ENCODE peak calls at places on chromosomes 4 and X, in six cellular contexts. I is H9, X is mesenchymal stem cell, D is trophoblast cell, V is H1, W is IMR-90. K is an unnamed sample.

GRCh38 chr4:40473578-40474388 is 138.7 kb downstream of the CHRNA9 start:
- DNase-seq in I (no peak), X (no peak), D (no peak), V (no peak), W (no peak), K (no peak)

GRCh38 chr4:153418114-153418513 is 48.0 kb upstream of the TMEM131L start:
- DNase-seq in I (no peak), X (peak; percentile 79), D (no peak), V (no peak), W (peak; percentile 70), K (no peak)

GRCh38 chrX:119155416-119156035 is 27.9 kb upstream of the KIAA1210 start:
- DNase-seq in I (no peak), X (peak; percentile 1), D (no peak), V (no peak), W (peak; percentile 40), K (no peak)

GRCh38 chrX:18406531-18407266 is 18.7 kb upstream of the CDKL5 start:
- DNase-seq in I (no peak), X (no peak), D (no peak), V (no peak), W (peak; percentile 40), K (no peak)

GRCh38 chr4:131430302-131430701 is 1718.8 kb upstream of the PCDH10 start:
- DNase-seq in I (no peak), X (no peak), D (no peak), V (no peak), W (no peak), K (no peak)

GRCh38 chr4:146029147-146029546 is 90.5 kb upstream of the ZNF827 start:
- DNase-seq in I (no peak), X (no peak), D (peak; percentile 13), V (no peak), W (no peak), K (no peak)

GRCh38 chr4:48139688-48140087 is 5.6 kb upstream of the TXK start:
- DNase-seq in I (no peak), X (peak; percentile 40), D (no peak), V (no peak), W (peak; percentile 32), K (no peak)

GRCh38 chr4:82500106-82500738 is 61.6 kb downstream of the TMEM150C start:
- DNase-seq in I (no peak), X (peak; percentile 65), D (no peak), V (no peak), W (peak; percentile 30), K (no peak)

GRCh38 chrX:14616876-14617275 is 87.5 kb downstream of the GLRA2 start:
- DNase-seq in I (no peak), X (peak; percentile 41), D (no peak), V (no peak), W (peak; percentile 38), K (no peak)

GRCh38 chrX:65509400-65509799 is 25.2 kb downstream of the LAS1L start:
- DNase-seq in I (no peak), X (no peak), D (no peak), V (no peak), W (no peak), K (no peak)

GRCh38 chr4:6671648-6672047 is 22.0 kb upstream of the S100P start:
- DNase-seq in I (no peak), X (no peak), D (peak; percentile 73), V (no peak), W (no peak), K (no peak)

GRCh38 chr4:185235480-185236154 is 26.2 kb downstream of the SNX25 start:
- DNase-seq in I (no peak), X (peak; percentile 93), D (peak; percentile 94), V (no peak), W (peak; percentile 38), K (no peak)

GRCh38 chr4:87073187-87073569 is 138.4 kb downstream of the AFF1 start:
- DNase-seq in I (no peak), X (no peak), D (no peak), V (no peak), W (no peak), K (no peak)

GRCh38 chr4:147923854-147924253 is 192.0 kb downstream of the ARHGAP10 start:
- DNase-seq in I (no peak), X (no peak), D (no peak), V (no peak), W (no peak), K (no peak)

GRCh38 chr4:121256887-121257426 is 92.8 kb upstream of the TNIP3 start:
- DNase-seq in I (no peak), X (no peak), D (no peak), V (no peak), W (no peak), K (no peak)

GRCh38 chrX:74080165-74080564 is 223.8 kb upstream of the ZCCHC13 start:
- DNase-seq in I (no peak), X (no peak), D (no peak), V (no peak), W (peak; percentile 11), K (no peak)

GRCh38 chr4:11130195-11130975 is 298.3 kb downstream of the HS3ST1 start:
- DNase-seq in I (no peak), X (peak; percentile 51), D (peak; percentile 90), V (no peak), W (peak; percentile 8), K (no peak)

GRCh38 chr4:123035239-123035638 is 112.8 kb upstream of the NUDT6 start:
- DNase-seq in I (no peak), X (no peak), D (no peak), V (no peak), W (no peak), K (no peak)

GRCh38 chr4:67161311-67161710 is 384.0 kb downstream of the CENPC start:
- DNase-seq in I (no peak), X (no peak), D (no peak), V (no peak), W (no peak), K (no peak)

DNA sequence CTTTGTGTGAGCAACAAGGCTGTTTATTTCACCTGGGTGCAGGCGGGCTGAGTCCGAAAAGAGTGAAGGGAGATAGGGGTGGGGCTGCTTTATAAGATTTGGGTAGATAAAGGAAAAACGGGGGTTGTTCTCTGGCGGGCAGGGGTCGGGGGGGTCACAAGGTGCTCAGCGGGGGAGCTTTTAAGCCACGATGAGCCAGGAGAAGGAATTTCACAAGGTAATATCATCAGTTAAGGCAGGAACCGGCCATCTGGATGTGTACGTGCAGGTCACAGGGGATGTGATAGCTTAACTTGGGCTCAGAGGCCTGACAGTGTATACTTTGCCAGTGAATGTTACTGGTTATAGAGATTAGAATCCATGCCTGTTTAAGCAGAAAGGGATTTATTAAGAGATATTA is 19.7 kb upstream of the SPCS3 start:
- DNase-seq in I (no peak), X (no peak), D (no peak), V (no peak), W (no peak), K (no peak)
- H2BK120ac ChIP-seq in I (no peak overlapping the region), X (no peak overlapping the region), D (no peak overlapping the region), V (no peak overlapping the region), W (peak overlapping the region; percentile 66), K (no peak overlapping the region)

GRCh38 chrX:49040376-49040955 is 2.7 kb downstream of the TFE3 start:
- DNase-seq in I (no peak), X (peak; percentile 42), D (peak; percentile 37), V (no peak), W (peak; percentile 25), K (no peak)

GRCh38 chrX:49043220-49043986 is at the start of gene TFE3:
- DNase-seq in I (peak; percentile 98), X (peak; percentile 98), D (peak; percentile 98), V (peak; percentile 96), W (peak; percentile 98), K (peak; percentile 97)

GRCh38 chrX:49043987-49044281 is 777 bp upstream of the TFE3 start:
- DNase-seq in I (no peak), X (no peak), D (no peak), V (no peak), W (no peak), K (no peak)

GRCh38 chrX:49041683-49042529 is 1.3 kb downstream of the TFE3 start:
- DNase-seq in I (no peak), X (peak; percentile 68), D (peak; percentile 39), V (no peak), W (peak; percentile 73), K (no peak)

DNA sequence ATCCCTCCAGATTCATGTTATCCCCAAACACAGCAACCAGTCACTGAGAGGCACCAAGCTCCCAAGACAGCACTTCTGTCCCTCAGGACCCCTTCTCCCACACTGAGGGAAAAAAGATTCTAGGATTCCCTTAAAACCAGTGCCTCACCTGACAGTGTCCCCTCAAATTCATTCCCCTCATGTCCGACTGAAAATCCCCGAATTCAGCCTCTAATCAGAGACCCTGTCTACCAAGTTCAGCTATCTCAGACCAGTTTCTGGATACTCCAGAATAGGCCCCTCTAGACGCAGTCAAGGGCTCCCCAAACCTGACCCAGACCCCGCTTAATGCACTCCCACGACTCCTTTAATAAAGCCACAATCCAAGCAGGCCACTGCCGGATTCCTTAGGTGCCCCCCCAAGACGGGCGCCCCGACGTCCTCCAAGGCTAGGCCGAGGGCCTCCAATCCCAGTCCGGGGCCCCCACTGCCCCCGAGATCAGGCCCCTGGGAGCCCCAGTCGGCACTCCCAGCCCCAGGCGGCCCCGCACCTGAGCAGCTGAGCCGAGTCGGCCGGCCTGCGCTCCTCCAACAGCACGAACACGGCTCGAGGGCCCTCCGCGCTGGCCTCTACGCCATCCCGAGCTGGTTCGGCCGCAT is 457 bp downstream of the TFE3 start:
- DNase-seq in I (no peak), X (no peak), D (no peak), V (no peak), W (no peak), K (no peak)
- H3K4ac ChIP-seq in I (no peak overlapping the region), X (no peak overlapping the region), D (peak overlapping the region; percentile 98), V (no peak overlapping the region), W (peak overlapping the region; percentile 100), K (no peak overlapping the region)

GRCh38 chr4:14130551-14130950 is 503.0 kb upstream of the BOD1L1 start:
- DNase-seq in I (no peak), X (no peak), D (no peak), V (no peak), W (peak; percentile 58), K (no peak)

DNA sequence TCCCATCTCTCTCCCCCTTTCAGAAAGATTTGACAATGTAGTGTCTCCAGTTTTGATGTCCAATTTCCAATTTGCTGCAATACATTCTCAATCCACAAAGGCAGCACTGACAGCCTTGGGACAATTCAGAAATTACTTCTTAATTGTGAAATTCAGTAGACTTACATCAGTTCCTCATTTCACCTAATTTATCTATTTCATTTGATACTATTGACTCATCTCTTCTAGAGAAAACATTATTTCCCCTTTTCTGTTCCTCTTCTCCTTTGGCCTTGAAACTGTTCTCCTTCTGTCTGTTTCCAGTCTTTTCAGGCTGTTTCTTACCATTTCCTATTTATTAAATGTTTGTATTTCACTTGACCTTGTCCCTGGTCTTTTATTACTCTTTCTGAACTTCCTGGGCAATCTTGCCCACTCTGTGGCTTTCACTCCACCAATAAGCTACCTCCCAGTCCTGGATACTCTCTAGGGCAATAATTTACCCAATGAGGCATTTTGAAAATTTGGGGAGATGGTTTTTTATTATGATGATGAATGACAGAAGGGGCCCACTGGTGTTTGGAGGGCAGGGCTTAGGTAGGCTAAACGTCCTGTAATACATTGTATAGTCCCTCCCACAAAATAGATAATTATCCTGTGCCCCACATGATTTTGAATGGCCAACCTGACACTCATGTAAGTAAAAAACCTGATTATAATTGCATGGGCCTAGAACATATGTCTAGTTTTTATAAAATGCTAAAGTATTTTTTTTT is 498.0 kb upstream of the BOD1L1 start:
- DNase-seq in I (no peak), X (no peak), D (peak; percentile 19), V (no peak), W (no peak), K (no peak)
- H3K9me3 ChIP-seq in I (no peaks in the 10 kb centered on the region), X (no peaks in the 10 kb centered on the region), D (no peaks in the 10 kb centered on the region), V (no peaks in the 10 kb centered on the region), W (no peaks in the 10 kb centered on the region), K (no peaks in the 10 kb centered on the region)

GRCh38 chrX:63426519-63426918 is 75.4 kb upstream of the SPIN4 start:
- DNase-seq in I (peak; percentile 33), X (no peak), D (peak; percentile 43), V (no peak), W (no peak), K (no peak)
- H2BK120ac ChIP-seq in I (no peak overlapping the region), X (no peak overlapping the region), D (peak overlapping the region; percentile 96), V (no peak overlapping the region), W (no peak overlapping the region), K (no peak overlapping the region)

K was measured in neuronal stem cell.